ENCODE peak calls at places on chromosomes 16 and 17, in nine cellular contexts. M, H, I, O, N, Q, E, C and G are unnamed samples.

GRCh38 chr16:57824880-57825279 is 22.6 kb upstream of the KIFC3 start:
- DNase-seq in E (no peak), Q (no peak), C (no peak), O (no peak), I (no peak), N (no peak), H (no peak), M (no peak), G (no peak)

GRCh38 chr17:37821025-37821713 is 76.3 kb upstream of the HNF1B start:
- DNase-seq in C (no peak), I (no peak), E (no peak), N (no peak), O (no peak), M (no peak), H (peak), Q (no peak), G (no peak)

GRCh38 chr17:16371742-16372141 is 9.1 kb upstream of the UBB start:
- DNase-seq in E (no peak), Q (no peak), C (peak), M (peak), I (no peak), H (peak), O (no peak), N (peak), G (no peak)

GRCh38 chr17:38352245-38353083 is 820 bp downstream of the SOCS7 start:
- DNase-seq in E (no peak), M (no peak), N (no peak), H (peak), C (peak), Q (no peak), I (peak), O (no peak), G (peak)

GRCh38 chr16:1871974-1872635 is at the start of gene MEIOB:
- DNase-seq in N (no peak), H (no peak), C (peak), Q (no peak), O (no peak), E (no peak), M (no peak), I (peak), G (peak)

GRCh38 chr17:16975744-16976625 is 4.1 kb upstream of the TNFRSF13B start:
- DNase-seq in H (peak), N (no peak), M (no peak), Q (no peak), C (no peak), E (no peak), I (no peak), O (no peak), G (no peak)

GRCh38 chr17:58995247-58995940 is 111.3 kb downstream of the TRIM37 start:
- DNase-seq in Q (no peak), H (peak), O (no peak), E (no peak), N (no peak), M (no peak), C (no peak), I (no peak), G (no peak)

GRCh38 chr17:47076171-47076570 is 97.1 kb upstream of the RPRML start:
- DNase-seq in E (no peak), I (no peak), C (peak), H (peak), M (no peak), N (no peak), Q (no peak), O (no peak), G (no peak)

GRCh38 chr17:61411114-61411943 is 11.7 kb downstream of the TBX2 start:
- DNase-seq in Q (no peak), H (peak), M (no peak), C (peak), N (no peak), O (peak), I (peak), E (no peak), G (peak)

GRCh38 chr16:25006504-25007055 is 8.6 kb downstream of the ARHGAP17 start:
- DNase-seq in C (peak), O (no peak), E (no peak), N (no peak), I (no peak), M (no peak), Q (no peak), H (peak), G (no peak)

GRCh38 chr17:44757918-44758413 is 822 bp upstream of the ADAM11 start:
- DNase-seq in E (no peak), M (no peak), H (no peak), N (no peak), Q (no peak), O (no peak), C (no peak), I (no peak), G (no peak)

GRCh38 chr17:74446551-74447500 is 14.9 kb downstream of the GPRC5C start:
- DNase-seq in Q (no peak), C (no peak), N (peak), M (no peak), O (no peak), I (peak), E (no peak), H (no peak), G (no peak)

GRCh38 chr16:70746040-70746707 is 54.8 kb downstream of the VAC14 start:
- DNase-seq in H (peak), Q (no peak), N (no peak), C (peak), I (no peak), E (peak), M (peak), O (no peak), G (no peak)

GRCh38 chr17:44844390-44844830 is 3.3 kb upstream of the HIGD1B start:
- DNase-seq in O (no peak), H (peak), E (no peak), Q (no peak), I (peak), N (no peak), M (no peak), C (no peak), G (no peak)

GRCh38 chr17:19361975-19362292 is 589 bp downstream of the B9D1 start:
- DNase-seq in N (no peak), O (no peak), M (no peak), Q (no peak), I (no peak), C (no peak), E (no peak), H (no peak), G (no peak)

GRCh38 chr16:75206749-75207451 is at the start of gene CTRB2:
- DNase-seq in E (no peak), O (no peak), H (no peak), I (no peak), M (no peak), C (no peak), Q (no peak), N (no peak), G (no peak)

GRCh38 chr16:75207831-75208230 is 870 bp upstream of the CTRB2 start:
- DNase-seq in Q (no peak), N (no peak), M (no peak), I (no peak), C (no peak), E (no peak), O (no peak), H (no peak), G (no peak)

GRCh38 chr16:75208242-75208825 is 1.4 kb upstream of the CTRB2 start:
- DNase-seq in Q (no peak), M (no peak), C (no peak), O (no peak), H (no peak), E (no peak), N (no peak), I (no peak), G (no peak)

GRCh38 chr16:75208861-75209505 is 2.0 kb upstream of the CTRB2 start:
- DNase-seq in O (no peak), I (no peak), M (no peak), C (no peak), H (no peak), Q (no peak), N (no peak), E (no peak), G (no peak)

GRCh38 chr16:75209944-75210343 is 3.0 kb upstream of the CTRB2 start:
- DNase-seq in I (no peak), O (no peak), H (no peak), M (no peak), C (no peak), E (no peak), Q (no peak), N (no peak), G (no peak)
- TF ChIP-seq CTCF in I (no peak), O (no peak), H (no peak), M (no peak), C (no peak), E (no peak), Q (no peak), N (no peak), G (no peak)

DNA sequence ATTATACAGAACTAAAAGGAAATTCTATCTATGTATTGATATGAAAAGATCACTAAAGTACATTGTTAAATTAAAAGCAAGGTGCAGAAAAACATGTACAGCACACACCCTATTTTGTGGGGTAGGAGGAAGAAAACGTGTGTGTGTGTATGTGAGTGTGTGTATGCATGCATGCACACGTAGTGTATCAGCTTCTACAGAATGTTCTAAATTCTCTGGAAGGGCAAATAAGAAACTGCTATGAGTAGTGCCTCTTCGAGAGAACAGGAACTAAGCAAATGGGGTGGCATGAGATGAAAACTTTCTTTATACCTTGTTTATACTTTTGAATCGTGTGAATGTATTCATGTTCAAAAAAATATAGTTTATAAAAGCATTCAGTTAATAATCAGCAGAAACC is 58.9 kb downstream of the TMC6 start:
- DNase-seq in I (no peak), E (no peak), Q (no peak), H (no peak), C (no peak), M (no peak), O (no peak), N (no peak), G (no peak)
- TF ChIP-seq CTCF in I (no peak), E (no peak), Q (no peak), H (no peak), C (no peak), M (no peak), O (no peak), N (no peak), G (no peak)

GRCh38 chr17:80866050-80866793 is 125.4 kb upstream of the CHMP6 start:
- DNase-seq in Q (no peak), O (no peak), M (no peak), C (peak), E (no peak), H (peak), I (peak), N (no peak), G (peak)
- TF ChIP-seq CTCF in Q (peak), O (peak), M (peak), C (peak), E (peak), H (peak), I (peak), N (peak), G (peak)

GRCh38 chr16:28823719-28824547 is 1.1 kb downstream of the ATXN2L start:
- DNase-seq in E (peak), N (peak), C (peak), Q (peak), M (peak), O (peak), H (peak), I (peak), G (peak)

GRCh38 chr16:28821874-28822519 is 802 bp upstream of the ATXN2L start:
- DNase-seq in C (peak), I (no peak), E (no peak), N (no peak), Q (no peak), O (no peak), M (no peak), H (no peak), G (no peak)

GRCh38 chr16:28824548-28824973 is 1.8 kb downstream of the ATXN2L start:
- DNase-seq in H (no peak), E (no peak), Q (no peak), C (no peak), M (no peak), I (no peak), N (no peak), O (no peak), G (no peak)

GRCh38 chr16:28823291-28823718 is 506 bp downstream of the ATXN2L start:
- DNase-seq in M (no peak), H (no peak), E (no peak), Q (no peak), O (no peak), C (no peak), I (no peak), N (no peak), G (peak)

GRCh38 chr16:28822520-28823290 is at the start of gene ATXN2L:
- DNase-seq in C (peak), I (peak), O (peak), H (peak), E (peak), M (peak), N (peak), Q (peak), G (peak)
- TF ChIP-seq CTCF in C (no peak), I (no peak), O (no peak), H (no peak), E (peak), M (no peak), N (peak), Q (no peak), G (peak)

DNA sequence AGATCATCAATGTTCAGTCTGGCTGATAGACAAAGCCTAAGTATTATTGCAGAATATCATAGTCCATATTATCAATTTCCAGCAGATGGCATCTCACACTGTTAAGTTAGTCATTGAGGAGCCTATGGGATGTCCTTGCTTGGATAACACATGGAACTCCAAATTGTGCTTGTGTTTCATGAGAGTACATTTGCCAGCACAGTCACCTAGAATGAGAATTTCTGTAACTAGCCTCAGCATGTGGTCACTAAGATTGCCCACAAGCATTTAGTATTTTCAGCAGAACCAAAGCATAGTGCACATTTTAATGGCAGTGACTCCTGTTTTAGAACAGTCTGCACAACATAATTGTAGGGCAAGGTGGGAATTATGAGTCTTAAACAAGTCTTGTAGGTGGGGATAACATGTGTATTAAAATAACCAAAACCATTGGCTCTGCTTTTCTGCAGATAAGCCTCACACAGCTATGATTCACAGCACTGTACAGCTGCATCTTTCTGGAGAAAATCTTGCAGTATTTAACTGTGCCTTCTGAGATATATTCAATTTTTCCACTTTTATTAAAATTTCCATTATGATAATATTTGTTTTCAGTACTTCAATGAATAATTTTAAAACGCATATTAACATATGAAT is 882.8 kb upstream of the SOX9 start:
- DNase-seq in E (peak), I (no peak), H (peak), N (no peak), C (peak), M (peak), O (no peak), Q (no peak), G (no peak)
- TF ChIP-seq CTCF in E (peak), I (no peak), H (peak), N (no peak), C (peak), M (no peak), O (no peak), Q (peak), G (no peak)

GRCh38 chr16:30585400-30586191 is at the start of gene ZNF785:
- DNase-seq in M (peak), I (peak), O (peak), N (peak), H (peak), E (peak), Q (peak), C (peak), G (peak)
- TF ChIP-seq CTCF in M (no peak), I (peak), O (no peak), N (peak), H (no peak), E (peak), Q (no peak), C (no peak), G (peak)